ENCODE peak calls at places on chromosomes 7 and 10, in four cellular contexts. T is kidney, S is neural progenitor cell, L is spleen. J is an unnamed sample.

GRCh38 chr7:116670409-116671036 is 1.5 kb upstream of the MET start:
- DNase-seq in T (no peak), S (no peak), L (no peak), J (no peak)

GRCh38 chr7:26193432-26194206 is 6.9 kb downstream of the HNRNPA2B1 start:
- DNase-seq in T (no peak), S (no peak), L (no peak), J (no peak)

GRCh38 chr7:101998029-101998903 is 180.8 kb downstream of the CUX1 start:
- DNase-seq in T (peak), S (no peak), L (no peak), J (no peak)

GRCh38 chr7:36487756-36488336 is 98.2 kb downstream of the ANLN start:
- DNase-seq in T (no peak), S (peak), L (no peak), J (no peak)

GRCh38 chr7:117666019-117666418 is 186.2 kb downstream of the CFTR start:
- DNase-seq in T (no peak), S (no peak), L (no peak), J (no peak)

GRCh38 chr7:148575640-148576411 is 14.7 kb upstream of the C7orf33 start:
- DNase-seq in T (peak), S (peak), L (peak), J (no peak)

GRCh38 chr10:33160151-33160550 is 174.3 kb downstream of the NRP1 start:
- DNase-seq in T (no peak), S (no peak), L (no peak), J (no peak)

GRCh38 chr7:111827863-111828504 is 265.7 kb upstream of the IMMP2L start:
- DNase-seq in T (no peak), S (no peak), L (no peak), J (no peak)

GRCh38 chr7:158869876-158870275 is 13.5 kb downstream of the DYNC2I1 start:
- DNase-seq in T (no peak), S (no peak), L (no peak), J (no peak)

GRCh38 chr10:109895095-109895818 is 28.1 kb downstream of the XPNPEP1 start:
- DNase-seq in T (no peak), S (no peak), L (no peak), J (no peak)

GRCh38 chr10:133393401-133394063 is 425 bp upstream of the MTG1 start:
- DNase-seq in T (peak), S (no peak), L (no peak), J (no peak)

GRCh38 chr10:133396035-133396624 is 2.2 kb downstream of the MTG1 start:
- DNase-seq in T (peak), S (no peak), L (peak), J (no peak)

GRCh38 chr10:133394801-133395221 is 854 bp downstream of the MTG1 start:
- DNase-seq in T (peak), S (peak), L (no peak), J (no peak)

GRCh38 chr10:133391761-133392518 is 2.0 kb upstream of the MTG1 start:
- DNase-seq in T (peak), S (no peak), L (no peak), J (no peak)

DNA sequence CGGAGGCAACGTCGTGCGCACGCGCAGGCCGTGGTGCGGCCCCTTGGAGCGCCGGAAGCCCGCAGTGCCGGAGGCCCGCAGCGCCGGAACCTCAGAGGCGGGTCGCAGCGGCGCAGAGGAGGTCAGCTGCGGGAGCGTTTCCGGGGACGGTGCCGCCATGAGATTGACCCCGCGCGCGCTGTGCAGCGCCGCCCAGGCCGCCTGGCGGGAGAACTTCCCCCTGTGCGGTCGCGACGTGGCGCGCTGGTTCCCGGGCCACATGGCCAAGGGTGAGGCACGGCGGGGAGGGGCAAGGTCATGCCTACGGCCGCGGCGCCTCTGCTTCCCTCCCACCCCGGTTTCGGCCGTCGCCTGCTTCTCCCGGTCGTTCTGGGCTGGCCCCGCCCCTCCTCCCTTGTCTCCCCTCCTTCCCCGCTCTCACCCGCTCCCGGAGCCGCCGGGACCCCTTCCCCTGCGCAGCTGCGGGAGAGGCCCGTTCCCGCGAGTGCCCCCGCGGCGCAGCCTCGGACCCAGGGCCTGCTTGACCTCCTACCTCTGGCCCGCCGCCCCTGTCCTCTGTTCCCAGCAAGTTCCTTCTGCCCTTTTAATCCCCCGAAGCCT is at the start of gene MTG1:
- DNase-seq in T (peak), S (peak), L (peak), J (peak)
- TF ChIP-seq CTCF in T (peak), S (peak), L (peak), J (peak)

GRCh38 chr7:94295805-94296204 is 98.9 kb upstream of the COL1A2 start:
- DNase-seq in T (no peak), S (no peak), L (no peak), J (no peak)
- TF ChIP-seq CTCF in T (peak), S (no peak), L (no peak), J (peak)

GRCh38 chr7:123716877-123717276 is 31.9 kb downstream of the WASL start:
- DNase-seq in T (no peak), S (no peak), L (no peak), J (no peak)
- TF ChIP-seq CTCF in T (no peak), S (peak), L (no peak), J (peak)

DNA sequence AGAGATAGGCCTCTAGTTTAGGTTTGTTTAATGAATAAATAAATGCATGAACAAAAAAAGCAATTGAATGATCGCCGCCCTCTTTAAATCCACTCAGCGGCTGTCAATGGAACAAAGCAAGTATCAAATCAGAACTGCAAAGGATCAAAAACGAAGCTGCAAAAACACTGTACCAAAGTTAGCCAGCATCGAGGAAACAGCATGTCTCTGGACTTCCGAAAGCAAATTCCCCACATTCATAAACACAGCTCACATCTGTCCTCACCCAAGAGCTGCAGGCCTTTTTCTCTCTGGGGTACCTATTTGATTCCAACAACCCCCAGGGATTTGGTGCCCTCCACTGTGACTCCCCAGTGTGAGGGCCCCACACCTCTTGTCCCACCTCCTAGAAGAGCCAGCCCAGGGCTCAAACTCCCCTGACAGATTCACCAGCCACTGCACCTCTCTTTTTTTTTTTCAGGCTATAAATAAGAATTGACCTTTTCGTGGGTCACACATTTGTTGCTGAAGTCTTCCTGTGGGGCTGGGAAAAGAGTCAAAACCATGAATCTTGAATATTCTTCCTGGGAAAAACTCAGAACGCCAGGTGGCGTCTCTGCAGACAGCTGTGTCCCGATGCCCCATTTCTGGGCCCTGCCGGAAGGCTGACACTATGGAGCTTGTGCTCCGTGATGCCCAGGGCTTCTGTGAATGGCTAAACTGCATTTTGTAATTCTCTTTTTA is 51.8 kb downstream of the HSPA12A start:
- DNase-seq in T (peak), S (peak), L (no peak), J (no peak)
- TF ChIP-seq CTCF in T (peak), S (peak), L (no peak), J (peak)

DNA sequence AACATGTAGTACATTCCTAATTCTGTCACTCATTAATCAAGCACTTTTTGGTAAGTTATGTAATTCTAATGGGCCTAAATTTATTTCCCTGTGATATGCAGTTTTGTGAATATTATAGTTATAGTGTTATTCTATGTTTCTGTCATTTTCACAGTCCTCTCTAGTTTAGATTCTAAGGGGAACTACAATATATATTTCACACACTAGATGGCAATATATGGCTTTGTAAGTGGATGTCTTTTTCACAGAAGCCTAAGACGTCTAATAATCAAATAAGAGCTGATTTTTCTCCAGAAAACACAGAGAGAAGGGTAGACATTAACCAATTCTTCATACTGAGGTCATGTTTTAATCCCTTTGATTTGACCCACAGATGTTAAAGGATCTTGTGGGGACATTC is 18.0 kb downstream of the RNLS start:
- DNase-seq in T (no peak), S (no peak), L (no peak), J (no peak)
- TF ChIP-seq CTCF in T (peak), S (peak), L (peak), J (peak)

GRCh38 chr10:94094540-94094939 is 100.8 kb downstream of the PLCE1 start:
- DNase-seq in T (no peak), S (no peak), L (no peak), J (no peak)
- TF ChIP-seq CTCF in T (no peak), S (no peak), L (no peak), J (no peak)